ENCODE peak calls at places on chromosomes 11 and 22, in eight cellular contexts. Z is GM23338, B is uterus, J is IMR-90, U is foreskin keratinocyte, K is stomach, S is body of pancreas, Y is fibroblast of lung. W is an unnamed sample. For H3K4me1, the result is how much of the 10 kb centered on the place peaks cover.

GRCh38 chr11:88383446-88383845 is 45.9 kb upstream of the CTSC start:
- DNase-seq in U (no peak), Y (no peak), J (no peak), K (no peak), Z (no peak), B (no peak), S (no peak), W (no peak)

GRCh38 chr22:37816543-37817180 is 6.5 kb upstream of the GALR3 start:
- DNase-seq in K (no peak), U (no peak), J (no peak), B (no peak), Z (no peak), Y (no peak), S (no peak), W (no peak)

GRCh38 chr11:43516316-43516820 is 157.6 kb downstream of the TTC17 start:
- DNase-seq in Y (no peak), K (no peak), B (no peak), U (no peak), S (no peak), Z (peak), J (no peak), W (no peak)

GRCh38 chr22:44931077-44931540 is 78.7 kb downstream of the PHF21B start:
- DNase-seq in Z (no peak), S (no peak), U (no peak), Y (peak), J (peak), K (no peak), B (peak), W (no peak)

GRCh38 chr22:39169797-39170466 is 17.5 kb upstream of the CBX7 start:
- DNase-seq in K (no peak), U (no peak), B (no peak), Y (no peak), J (no peak), S (peak), Z (no peak), W (no peak)

GRCh38 chr11:19631657-19632325 is 80.8 kb upstream of the NAV2 start:
- DNase-seq in Z (no peak), Y (no peak), K (no peak), S (no peak), J (no peak), B (no peak), U (no peak), W (no peak)

GRCh38 chr11:2303627-2304155 is 1.9 kb downstream of the TSPAN32 start:
- DNase-seq in Z (no peak), J (no peak), Y (no peak), S (no peak), U (no peak), K (peak), B (no peak), W (no peak)

GRCh38 chr11:44542372-44542771 is 23.1 kb upstream of the CD82 start:
- DNase-seq in B (no peak), J (no peak), U (no peak), K (no peak), Y (no peak), S (no peak), Z (no peak), W (no peak)

GRCh38 chr22:49849161-49850020 is 4.3 kb upstream of the ZBED4 start:
- DNase-seq in B (no peak), Y (no peak), S (no peak), U (no peak), J (no peak), Z (no peak), K (no peak), W (no peak)

GRCh38 chr11:115241899-115242298 is 262.3 kb downstream of the CADM1 start:
- DNase-seq in K (no peak), U (no peak), Y (no peak), J (no peak), S (no peak), B (no peak), Z (no peak), W (no peak)

GRCh38 chr11:93525601-93526000 is 17.6 kb downstream of the SMCO4 start:
- DNase-seq in U (no peak), S (no peak), Z (no peak), K (no peak), Y (peak), B (no peak), J (peak), W (no peak)

GRCh38 chr11:45472713-45473317 is 186.7 kb upstream of the SYT13 start:
- DNase-seq in Y (no peak), Z (no peak), J (no peak), K (no peak), B (no peak), S (no peak), U (no peak), W (no peak)

GRCh38 chr22:41963453-41964105 is 5.7 kb upstream of the SEPTIN3 start:
- DNase-seq in U (no peak), J (peak), Z (no peak), Y (peak), K (peak), S (no peak), B (no peak), W (no peak)

DNA sequence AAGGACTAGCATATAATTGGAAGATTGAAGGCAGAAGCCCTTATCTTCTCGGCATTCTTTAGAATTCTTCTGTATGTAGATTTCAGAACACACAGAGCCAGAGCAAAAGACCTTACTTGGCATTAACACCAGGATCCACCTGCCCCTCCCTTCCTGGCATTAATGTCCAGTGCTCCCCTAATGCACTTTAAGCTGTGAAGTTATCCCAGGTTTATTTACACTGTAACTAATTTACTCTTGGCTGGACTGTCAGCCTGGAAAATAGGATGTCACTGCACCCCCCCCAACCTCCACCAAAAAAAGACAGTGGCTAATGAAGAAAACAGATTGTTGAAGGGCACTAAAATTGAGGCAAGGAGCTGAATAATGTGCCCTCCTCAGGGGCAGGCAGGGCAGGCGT is 30.1 kb downstream of the TIMP3 start:
- DNase-seq in S (no peak), U (no peak), B (peak), Y (no peak), J (no peak), Z (no peak), K (no peak), W (no peak)
- TF ChIP-seq CTCF in S (no peak), U (no peak), B (no peak), Y (no peak), J (no peak), Z (no peak), K (no peak), W (no peak)

GRCh38 chr11:26084313-26084712 is 247.6 kb upstream of the ANO3 start:
- DNase-seq in K (no peak), S (no peak), Y (peak), U (no peak), Z (no peak), J (no peak), B (no peak), W (no peak)
- H3K4me1 ChIP-seq in K (under half), S (under half), Y (under half), U (under half), Z (under half), J (under half), B (under half), W (under half)

DNA sequence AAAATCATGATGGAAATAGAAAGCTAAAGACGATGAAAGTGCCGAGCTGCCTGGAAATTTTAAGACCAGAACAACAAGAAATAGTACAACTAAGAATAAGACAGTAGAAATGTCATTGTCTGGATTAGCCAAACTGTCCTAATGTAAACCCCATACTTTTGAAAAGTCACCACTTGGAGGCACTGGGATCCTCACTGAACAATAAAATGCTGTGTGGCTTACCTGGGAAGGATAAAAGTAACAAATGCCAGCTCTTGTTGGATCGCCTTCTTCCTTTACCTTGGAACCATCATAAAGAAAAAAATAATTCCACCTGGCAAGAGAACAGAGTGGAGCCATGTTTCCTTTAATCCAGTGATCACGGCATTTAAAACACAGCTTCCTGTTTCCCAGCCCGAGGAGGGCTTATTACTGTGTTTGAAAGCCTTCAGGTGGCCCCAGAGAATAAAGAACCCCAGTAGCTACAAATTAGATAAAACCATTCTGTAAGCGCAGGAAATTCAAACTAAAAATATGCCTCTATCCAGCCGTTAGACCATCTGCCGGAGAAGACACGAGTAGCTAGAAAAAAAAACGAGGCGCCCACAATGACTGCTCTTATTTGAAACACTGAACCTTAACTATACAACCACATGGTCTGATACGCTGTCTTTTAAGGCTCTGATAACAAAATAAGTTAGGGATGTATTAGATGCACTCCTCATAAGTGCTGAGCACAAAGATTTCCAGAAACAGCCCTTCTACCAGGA is 4.4 kb downstream of the HPS4 start:
- DNase-seq in K (no peak), Z (no peak), U (no peak), S (no peak), B (no peak), J (no peak), Y (no peak), W (no peak)
- H3K27ac ChIP-seq in K (peak), Z (peak), U (peak), S (no peak), B (no peak), J (no peak), Y (no peak), W (no peak)

GRCh38 chr11:17929171-17929570 is 83.7 kb downstream of the SERGEF start:
- DNase-seq in K (no peak), B (no peak), S (no peak), Z (no peak), U (no peak), Y (no peak), J (no peak), W (no peak)

GRCh38 chr11:17932472-17932871 is 80.4 kb downstream of the SERGEF start:
- DNase-seq in Z (peak), Y (no peak), S (no peak), U (no peak), B (no peak), K (no peak), J (no peak), W (no peak)

GRCh38 chr11:17927643-17928343 is 85.1 kb downstream of the SERGEF start:
- DNase-seq in U (no peak), Z (no peak), B (peak), K (no peak), S (no peak), Y (peak), J (peak), W (no peak)

GRCh38 chr11:17931595-17931994 is 81.3 kb downstream of the SERGEF start:
- DNase-seq in Z (peak), J (peak), S (no peak), U (peak), B (no peak), Y (no peak), K (no peak), W (no peak)

GRCh38 chr11:17930544-17931144 is 82.2 kb downstream of the SERGEF start:
- DNase-seq in U (no peak), B (no peak), S (no peak), J (no peak), K (no peak), Z (peak), Y (no peak), W (no peak)
- TF ChIP-seq CTCF in U (no peak), B (no peak), S (no peak), J (no peak), K (no peak), Z (peak), Y (no peak), W (no peak)

DNA sequence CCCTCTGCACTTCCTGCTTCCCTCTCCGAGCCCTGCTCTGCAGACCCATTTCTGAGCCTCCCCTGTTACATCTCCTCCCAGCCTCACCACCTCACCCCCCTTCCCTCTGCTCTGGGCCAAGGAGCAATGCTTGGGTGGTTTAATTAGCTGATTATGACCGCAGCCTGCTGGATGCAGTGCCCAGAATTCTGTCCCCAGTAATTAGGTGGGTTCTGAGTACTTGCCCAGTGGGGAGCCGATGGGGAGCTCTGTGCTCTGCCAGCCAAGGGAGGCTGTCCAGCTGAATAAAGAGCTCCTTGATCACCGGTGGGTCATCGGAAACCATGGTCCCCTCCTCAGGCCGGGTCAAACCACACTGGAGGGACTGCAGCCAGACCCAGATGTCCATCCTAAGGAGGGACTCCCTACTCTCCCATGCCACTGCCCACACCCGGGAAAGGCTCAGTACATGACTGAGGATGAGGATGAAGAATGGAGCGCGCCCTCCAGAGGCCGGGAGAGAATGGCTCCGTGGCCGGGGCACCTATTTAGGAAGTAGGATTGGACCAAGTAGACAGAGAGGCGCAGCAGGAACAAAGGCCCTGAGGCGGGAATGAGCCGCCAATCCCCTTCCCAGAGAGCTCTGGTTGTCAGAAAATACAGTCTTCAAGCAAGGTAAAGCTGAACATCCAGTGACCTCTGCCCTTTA is 9.1 kb downstream of the ARRB1 start:
- DNase-seq in B (no peak), U (no peak), Z (no peak), Y (no peak), J (no peak), K (no peak), S (peak), W (no peak)
- H3K4me1 ChIP-seq in B (under half), U (under half), Z (under half), Y (half or more), J (half or more), K (half or more), S (half or more), W (under half)

GRCh38 chr11:64339754-64340408 is at the start of gene CCDC88B:
- DNase-seq in K (peak), Y (no peak), B (no peak), S (peak), J (no peak), U (no peak), Z (no peak), W (no peak)
- H3K27ac ChIP-seq in K (peak), Y (no peak), B (no peak), S (no peak), J (no peak), U (no peak), Z (no peak), W (no peak)

DNA sequence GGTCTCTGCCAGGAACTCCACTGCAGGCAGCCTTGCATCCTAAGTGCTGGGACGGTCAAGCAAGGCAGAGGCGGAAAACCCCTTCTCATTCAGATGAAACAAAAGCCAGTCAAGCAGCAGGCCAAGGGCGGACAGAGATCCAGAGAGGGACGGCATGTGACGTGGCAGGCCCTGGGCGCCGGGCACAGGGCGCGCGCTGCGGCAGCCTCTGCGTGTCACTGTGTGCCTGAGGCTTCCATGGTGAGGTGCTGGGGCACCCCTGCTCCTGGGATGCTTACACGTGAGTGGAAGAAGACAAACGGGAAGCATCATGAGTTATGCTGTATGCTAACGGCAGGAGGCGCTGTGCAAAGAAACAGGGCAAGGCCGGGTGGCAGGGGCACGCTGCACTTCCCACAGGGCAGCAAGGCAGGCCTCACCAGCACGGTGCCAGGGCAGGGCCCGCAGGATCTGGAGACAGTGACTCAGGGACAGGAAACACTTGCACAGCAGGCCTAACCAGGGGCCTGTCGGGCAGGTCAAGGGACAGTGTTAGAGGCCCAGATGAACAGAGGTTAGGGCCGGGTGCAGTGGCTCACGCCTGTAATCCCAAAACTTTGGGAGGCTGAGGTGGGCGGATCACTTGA is 6.1 kb downstream of the TOLLIP start:
- DNase-seq in Z (peak), S (no peak), J (no peak), U (no peak), Y (no peak), B (peak), K (peak), W (no peak)
- TF ChIP-seq CTCF in Z (peak), S (peak), J (peak), U (peak), Y (no peak), B (no peak), K (no peak), W (no peak)